ENCODE peak calls at places on chromosomes 5 and 9, in nine cellular contexts. C, N, X, B, M, D, G, S and O are unnamed samples.

GRCh38 chr9:89425921-89426388 is 72.0 kb downstream of the SEMA4D start:
- DNase-seq in M (peak), S (no peak), N (no peak), D (no peak), B (peak), C (no peak), X (no peak), G (no peak), O (no peak)

GRCh38 chr5:108727639-108728565 is 19.8 kb upstream of the FER start:
- DNase-seq in X (peak), B (peak), C (peak), N (peak), S (peak), D (peak), M (peak), G (peak), O (no peak)

GRCh38 chr5:172661536-172661935 is 20.5 kb downstream of the NEURL1B start:
- DNase-seq in D (no peak), S (peak), M (no peak), N (no peak), X (no peak), C (no peak), B (no peak), G (no peak), O (no peak)

GRCh38 chr9:36112516-36112915 is 24.0 kb upstream of the GLIPR2 start:
- DNase-seq in D (no peak), M (no peak), G (no peak), S (no peak), X (no peak), N (no peak), B (no peak), C (no peak), O (no peak)

GRCh38 chr9:112233769-112234168 is 58.7 kb upstream of the SUSD1 start:
- DNase-seq in G (peak), C (no peak), S (no peak), N (no peak), D (no peak), M (no peak), B (no peak), X (no peak), O (no peak)

GRCh38 chr9:136138566-136138965 is 19.9 kb upstream of the TMEM250 start:
- DNase-seq in B (no peak), C (no peak), S (no peak), G (peak), N (no peak), M (no peak), X (no peak), D (no peak), O (no peak)

GRCh38 chr5:58087905-58088304 is 372.0 kb downstream of the PLK2 start:
- DNase-seq in B (no peak), X (no peak), C (no peak), N (no peak), G (no peak), D (no peak), S (no peak), M (no peak), O (no peak)

GRCh38 chr9:131530930-131531832 is at the start of gene UCK1:
- DNase-seq in D (peak), M (peak), X (peak), B (peak), N (peak), C (peak), G (peak), S (peak), O (peak)

GRCh38 chr5:17216974-17217325 is 481 bp upstream of the BASP1 start:
- DNase-seq in D (no peak), M (peak), G (peak), N (peak), S (peak), X (no peak), C (no peak), B (peak), O (no peak)

DNA sequence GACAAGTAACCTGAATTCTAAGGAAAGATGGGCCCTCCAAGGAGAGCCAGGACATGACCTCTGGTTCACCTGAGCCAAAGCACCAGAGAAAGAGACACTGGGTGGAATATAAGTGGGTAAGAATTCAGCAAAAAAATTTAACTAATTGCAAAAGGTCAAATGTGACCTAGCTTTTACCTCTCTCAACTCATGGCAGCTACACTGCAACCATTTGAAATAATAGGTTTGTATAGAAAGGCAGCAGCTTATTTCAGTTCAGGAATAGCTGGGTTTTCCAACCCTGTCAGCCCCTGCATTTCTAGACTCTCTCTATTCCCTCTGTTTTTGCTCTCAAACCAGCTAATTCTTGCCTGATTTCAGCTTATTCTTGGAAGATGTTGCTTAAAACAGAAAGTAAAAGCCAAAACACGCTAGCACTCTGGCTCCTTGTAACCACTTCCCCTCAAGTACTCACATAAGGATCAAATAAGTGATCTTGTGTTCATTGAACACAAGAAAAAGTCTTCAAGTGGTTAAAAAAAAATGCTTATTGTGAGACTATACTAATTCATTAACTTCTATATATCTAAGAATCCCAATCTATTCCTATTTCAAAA is 101.1 kb upstream of the NR4A3 start:
- DNase-seq in M (no peak), C (no peak), S (no peak), G (peak), N (no peak), D (no peak), X (no peak), B (no peak), O (no peak)
- H3K4me3 ChIP-seq in M (peak), C (no peak), S (peak), G (no peak), N (no peak), D (peak), X (no peak), B (peak), O (no peak)

DNA sequence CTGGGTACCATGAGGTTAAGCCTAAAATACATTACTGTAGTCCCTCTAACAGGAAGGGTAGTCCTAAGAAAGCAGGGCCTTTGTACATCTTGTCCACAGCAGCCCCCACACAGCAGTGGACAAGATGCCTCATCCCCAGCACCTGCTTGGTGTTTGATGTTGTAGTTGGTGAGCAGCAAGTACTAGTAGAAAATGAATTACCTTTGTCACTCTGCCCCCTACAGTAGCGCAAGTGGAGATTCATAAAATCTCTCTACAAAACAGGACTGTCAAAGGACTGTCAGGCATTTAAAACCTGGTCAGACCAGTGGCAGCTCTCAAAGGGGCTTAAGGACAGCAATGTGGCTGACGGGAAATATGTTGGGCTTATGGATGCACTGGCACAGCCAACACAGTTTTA is 122.5 kb downstream of the TMEM174 start:
- DNase-seq in C (no peak), D (no peak), B (no peak), X (no peak), N (no peak), G (no peak), S (no peak), M (no peak), O (no peak)
- TF ChIP-seq CTCF in C (no peak), D (peak), B (peak), X (no peak), N (no peak), G (peak), S (no peak), M (peak), O (peak)

DNA sequence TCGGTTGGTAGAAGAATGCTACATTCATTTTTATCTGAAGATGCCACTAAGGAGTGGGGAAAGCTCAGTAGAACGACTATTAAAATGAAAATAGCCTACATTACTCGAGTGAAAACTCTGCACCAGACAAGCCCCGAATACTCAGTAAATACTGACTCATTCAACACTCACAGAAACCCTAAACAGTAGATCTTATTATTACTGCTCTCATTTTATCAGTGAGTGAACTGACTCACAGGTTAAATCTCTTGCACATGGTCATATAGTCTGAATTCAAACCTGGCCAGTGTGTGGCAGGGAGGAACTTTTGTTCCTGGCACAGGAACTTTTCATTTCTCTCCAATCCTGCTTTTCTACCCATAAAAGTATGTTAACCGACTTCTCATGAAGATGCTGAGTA is 9.6 kb upstream of the PAPPA start:
- DNase-seq in G (peak), C (no peak), S (no peak), M (no peak), X (no peak), N (no peak), B (no peak), D (no peak), O (no peak)
- H3K4me3 ChIP-seq in G (no peak), C (no peak), S (no peak), M (no peak), X (no peak), N (no peak), B (no peak), D (no peak), O (no peak)

GRCh38 chr5:21654-22233 is 70.2 kb upstream of the PLEKHG4B start:
- DNase-seq in S (no peak), N (no peak), D (no peak), M (no peak), C (no peak), G (peak), B (no peak), X (no peak), O (peak)
- TF ChIP-seq CTCF in S (no peak), N (no peak), D (peak), M (no peak), C (no peak), G (peak), B (no peak), X (no peak), O (peak)